ENCODE peak calls at places on chromosomes 2 and 18, in four cellular contexts. One of them, this sample, is unnamed.

GRCh38 chr2:67867735-67868134 is 195.1 kb downstream of the C1D start:
- DNase-seq in fibroblast of villous mesenchyme: peak
- DNase-seq in HL-60: no peak
- DNase-seq in activated CD8-positive, alpha-beta T cell treated with anti-CD3 and anti-CD28 coated beads, Interleukin-2, amount 10 ng/mL, durations not matched to agents 7 days and 5 days: no peak
- DNase-seq in this sample: no peak

GRCh38 chr18:25826823-25827617 is 263.4 kb downstream of the SS18 start:
- DNase-seq in HL-60: no peak
- DNase-seq in fibroblast of villous mesenchyme: no peak
- DNase-seq in activated CD8-positive, alpha-beta T cell treated with anti-CD3 and anti-CD28 coated beads, Interleukin-2, amount 10 ng/mL, durations not matched to agents 7 days and 5 days: no peak
- DNase-seq in this sample: no peak

GRCh38 chr2:235098736-235099494 is 147.1 kb downstream of the SH3BP4 start:
- DNase-seq in HL-60: no peak
- DNase-seq in activated CD8-positive, alpha-beta T cell treated with anti-CD3 and anti-CD28 coated beads, Interleukin-2, amount 10 ng/mL, durations not matched to agents 7 days and 5 days: no peak
- DNase-seq in fibroblast of villous mesenchyme: peak
- DNase-seq in this sample: no peak

GRCh38 chr2:31397099-31397498 is 17.4 kb downstream of the XDH start:
- DNase-seq in fibroblast of villous mesenchyme: no peak
- DNase-seq in activated CD8-positive, alpha-beta T cell treated with anti-CD3 and anti-CD28 coated beads, Interleukin-2, amount 10 ng/mL, durations not matched to agents 7 days and 5 days: no peak
- DNase-seq in HL-60: no peak
- DNase-seq in this sample: peak

GRCh38 chr18:48887905-48888531 is 62.7 kb downstream of the SMAD7 start:
- DNase-seq in fibroblast of villous mesenchyme: no peak
- DNase-seq in HL-60: no peak
- DNase-seq in activated CD8-positive, alpha-beta T cell treated with anti-CD3 and anti-CD28 coated beads, Interleukin-2, amount 10 ng/mL, durations not matched to agents 7 days and 5 days: no peak
- DNase-seq in this sample: no peak

GRCh38 chr2:79511320-79511951 is 1.4 kb upstream of the CTNNA2 start:
- DNase-seq in fibroblast of villous mesenchyme: peak
- DNase-seq in HL-60: no peak
- DNase-seq in activated CD8-positive, alpha-beta T cell treated with anti-CD3 and anti-CD28 coated beads, Interleukin-2, amount 10 ng/mL, durations not matched to agents 7 days and 5 days: peak
- DNase-seq in this sample: peak

GRCh38 chr18:5993938-5994337 is 98.6 kb upstream of the TMEM200C start:
- DNase-seq in fibroblast of villous mesenchyme: no peak
- DNase-seq in HL-60: no peak
- DNase-seq in activated CD8-positive, alpha-beta T cell treated with anti-CD3 and anti-CD28 coated beads, Interleukin-2, amount 10 ng/mL, durations not matched to agents 7 days and 5 days: no peak
- DNase-seq in this sample: no peak

GRCh38 chr2:111165084-111165483 is 44.4 kb downstream of the BCL2L11 start:
- DNase-seq in HL-60: no peak
- DNase-seq in fibroblast of villous mesenchyme: no peak
- DNase-seq in activated CD8-positive, alpha-beta T cell treated with anti-CD3 and anti-CD28 coated beads, Interleukin-2, amount 10 ng/mL, durations not matched to agents 7 days and 5 days: no peak
- DNase-seq in this sample: no peak

GRCh38 chr2:189024861-189025618 is 50.9 kb downstream of the COL3A1 start:
- DNase-seq in HL-60: no peak
- DNase-seq in activated CD8-positive, alpha-beta T cell treated with anti-CD3 and anti-CD28 coated beads, Interleukin-2, amount 10 ng/mL, durations not matched to agents 7 days and 5 days: no peak
- DNase-seq in fibroblast of villous mesenchyme: no peak
- DNase-seq in this sample: peak

GRCh38 chr2:173963323-173963816 is 1.8 kb downstream of the SP3 start:
- DNase-seq in activated CD8-positive, alpha-beta T cell treated with anti-CD3 and anti-CD28 coated beads, Interleukin-2, amount 10 ng/mL, durations not matched to agents 7 days and 5 days: peak
- DNase-seq in fibroblast of villous mesenchyme: peak
- DNase-seq in HL-60: peak
- DNase-seq in this sample: peak

GRCh38 chr2:102147935-102148334 is 5.4 kb downstream of the IL1R1 start:
- DNase-seq in activated CD8-positive, alpha-beta T cell treated with anti-CD3 and anti-CD28 coated beads, Interleukin-2, amount 10 ng/mL, durations not matched to agents 7 days and 5 days: peak
- DNase-seq in HL-60: peak
- DNase-seq in fibroblast of villous mesenchyme: peak
- DNase-seq in this sample: no peak

GRCh38 chr2:238228700-238229099 is 11.1 kb downstream of the HES6 start:
- DNase-seq in activated CD8-positive, alpha-beta T cell treated with anti-CD3 and anti-CD28 coated beads, Interleukin-2, amount 10 ng/mL, durations not matched to agents 7 days and 5 days: no peak
- DNase-seq in HL-60: no peak
- DNase-seq in fibroblast of villous mesenchyme: peak
- DNase-seq in this sample: no peak

GRCh38 chr2:112277591-112278220 is 2.3 kb downstream of the ZC3H6 start:
- DNase-seq in HL-60: no peak
- DNase-seq in activated CD8-positive, alpha-beta T cell treated with anti-CD3 and anti-CD28 coated beads, Interleukin-2, amount 10 ng/mL, durations not matched to agents 7 days and 5 days: no peak
- DNase-seq in fibroblast of villous mesenchyme: no peak
- DNase-seq in this sample: peak

GRCh38 chr2:54394392-54394791 is 61.7 kb upstream of the SPTBN1 start:
- DNase-seq in fibroblast of villous mesenchyme: peak
- DNase-seq in HL-60: no peak
- DNase-seq in activated CD8-positive, alpha-beta T cell treated with anti-CD3 and anti-CD28 coated beads, Interleukin-2, amount 10 ng/mL, durations not matched to agents 7 days and 5 days: no peak
- DNase-seq in this sample: no peak

GRCh38 chr2:116987447-116987846 is 827.0 kb upstream of the DDX18 start:
- DNase-seq in HL-60: no peak
- DNase-seq in fibroblast of villous mesenchyme: no peak
- DNase-seq in activated CD8-positive, alpha-beta T cell treated with anti-CD3 and anti-CD28 coated beads, Interleukin-2, amount 10 ng/mL, durations not matched to agents 7 days and 5 days: no peak
- DNase-seq in this sample: no peak

GRCh38 chr2:150204449-150204848 is 283.0 kb downstream of the RND3 start:
- DNase-seq in activated CD8-positive, alpha-beta T cell treated with anti-CD3 and anti-CD28 coated beads, Interleukin-2, amount 10 ng/mL, durations not matched to agents 7 days and 5 days: no peak
- DNase-seq in HL-60: no peak
- DNase-seq in fibroblast of villous mesenchyme: peak
- DNase-seq in this sample: no peak

GRCh38 chr2:85583667-85584353 is 421 bp upstream of the VAMP5 start:
- DNase-seq in HL-60: no peak
- DNase-seq in fibroblast of villous mesenchyme: peak
- DNase-seq in activated CD8-positive, alpha-beta T cell treated with anti-CD3 and anti-CD28 coated beads, Interleukin-2, amount 10 ng/mL, durations not matched to agents 7 days and 5 days: peak
- DNase-seq in this sample: peak

GRCh38 chr2:184532541-184532940 is 65.8 kb upstream of the ZNF804A start:
- DNase-seq in fibroblast of villous mesenchyme: no peak
- DNase-seq in activated CD8-positive, alpha-beta T cell treated with anti-CD3 and anti-CD28 coated beads, Interleukin-2, amount 10 ng/mL, durations not matched to agents 7 days and 5 days: no peak
- DNase-seq in HL-60: no peak
- DNase-seq in this sample: no peak

GRCh38 chr2:2189112-2189398 is 142.0 kb downstream of the MYT1L start:
- DNase-seq in HL-60: no peak
- DNase-seq in activated CD8-positive, alpha-beta T cell treated with anti-CD3 and anti-CD28 coated beads, Interleukin-2, amount 10 ng/mL, durations not matched to agents 7 days and 5 days: no peak
- DNase-seq in fibroblast of villous mesenchyme: no peak
- DNase-seq in this sample: no peak

GRCh38 chr2:120109186-120110061 is 96.5 kb downstream of the EPB41L5 start:
- DNase-seq in HL-60: peak
- DNase-seq in activated CD8-positive, alpha-beta T cell treated with anti-CD3 and anti-CD28 coated beads, Interleukin-2, amount 10 ng/mL, durations not matched to agents 7 days and 5 days: peak
- DNase-seq in fibroblast of villous mesenchyme: peak
- DNase-seq in this sample: peak

GRCh38 chr2:25617948-25618646 is 55.3 kb downstream of the DTNB start:
- DNase-seq in fibroblast of villous mesenchyme: peak
- DNase-seq in HL-60: no peak
- DNase-seq in activated CD8-positive, alpha-beta T cell treated with anti-CD3 and anti-CD28 coated beads, Interleukin-2, amount 10 ng/mL, durations not matched to agents 7 days and 5 days: no peak
- DNase-seq in this sample: no peak

GRCh38 chr2:107242811-107243210 is 356.8 kb upstream of the ST6GAL2 start:
- DNase-seq in activated CD8-positive, alpha-beta T cell treated with anti-CD3 and anti-CD28 coated beads, Interleukin-2, amount 10 ng/mL, durations not matched to agents 7 days and 5 days: no peak
- DNase-seq in fibroblast of villous mesenchyme: no peak
- DNase-seq in HL-60: no peak
- DNase-seq in this sample: no peak

GRCh38 chr2:62657752-62658151 is 47.8 kb upstream of the EHBP1 start:
- DNase-seq in HL-60: no peak
- DNase-seq in activated CD8-positive, alpha-beta T cell treated with anti-CD3 and anti-CD28 coated beads, Interleukin-2, amount 10 ng/mL, durations not matched to agents 7 days and 5 days: no peak
- DNase-seq in fibroblast of villous mesenchyme: no peak
- DNase-seq in this sample: no peak

GRCh38 chr2:66682476-66682875 is 247.6 kb downstream of the MEIS1 start:
- DNase-seq in activated CD8-positive, alpha-beta T cell treated with anti-CD3 and anti-CD28 coated beads, Interleukin-2, amount 10 ng/mL, durations not matched to agents 7 days and 5 days: no peak
- DNase-seq in fibroblast of villous mesenchyme: no peak
- DNase-seq in HL-60: no peak
- DNase-seq in this sample: no peak

GRCh38 chr2:172230783-172231446 is 128.2 kb upstream of the DLX2 start:
- DNase-seq in HL-60: no peak
- DNase-seq in activated CD8-positive, alpha-beta T cell treated with anti-CD3 and anti-CD28 coated beads, Interleukin-2, amount 10 ng/mL, durations not matched to agents 7 days and 5 days: no peak
- DNase-seq in fibroblast of villous mesenchyme: no peak
- DNase-seq in this sample: no peak

GRCh38 chr18:22175326-22175725 is 5.9 kb downstream of the GATA6 start:
- DNase-seq in HL-60: no peak
- DNase-seq in fibroblast of villous mesenchyme: no peak
- DNase-seq in activated CD8-positive, alpha-beta T cell treated with anti-CD3 and anti-CD28 coated beads, Interleukin-2, amount 10 ng/mL, durations not matched to agents 7 days and 5 days: no peak
- DNase-seq in this sample: no peak

GRCh38 chr2:163735692-163736432 is at the start of gene FIGN:
- DNase-seq in activated CD8-positive, alpha-beta T cell treated with anti-CD3 and anti-CD28 coated beads, Interleukin-2, amount 10 ng/mL, durations not matched to agents 7 days and 5 days: no peak
- DNase-seq in HL-60: no peak
- DNase-seq in fibroblast of villous mesenchyme: peak
- DNase-seq in this sample: no peak

GRCh38 chr2:38665854-38666577 is at the start of gene GALM:
- DNase-seq in HL-60: peak
- DNase-seq in fibroblast of villous mesenchyme: peak
- DNase-seq in activated CD8-positive, alpha-beta T cell treated with anti-CD3 and anti-CD28 coated beads, Interleukin-2, amount 10 ng/mL, durations not matched to agents 7 days and 5 days: peak
- DNase-seq in this sample: no peak

GRCh38 chr2:36605273-36605672 is 7.3 kb upstream of the FEZ2 start:
- DNase-seq in HL-60: no peak
- DNase-seq in activated CD8-positive, alpha-beta T cell treated with anti-CD3 and anti-CD28 coated beads, Interleukin-2, amount 10 ng/mL, durations not matched to agents 7 days and 5 days: no peak
- DNase-seq in fibroblast of villous mesenchyme: no peak
- DNase-seq in this sample: no peak

GRCh38 chr2:19786408-19787058 is 115.2 kb downstream of the TTC32 start:
- DNase-seq in HL-60: peak
- DNase-seq in fibroblast of villous mesenchyme: peak
- DNase-seq in activated CD8-positive, alpha-beta T cell treated with anti-CD3 and anti-CD28 coated beads, Interleukin-2, amount 10 ng/mL, durations not matched to agents 7 days and 5 days: no peak
- DNase-seq in this sample: no peak

GRCh38 chr18:55879331-55879730 is 291.3 kb upstream of the TCF4 start:
- DNase-seq in fibroblast of villous mesenchyme: no peak
- DNase-seq in HL-60: no peak
- DNase-seq in activated CD8-positive, alpha-beta T cell treated with anti-CD3 and anti-CD28 coated beads, Interleukin-2, amount 10 ng/mL, durations not matched to agents 7 days and 5 days: no peak
- DNase-seq in this sample: no peak

GRCh38 chr2:97727296-97727695 is 13.9 kb downstream of the ZAP70 start:
- DNase-seq in fibroblast of villous mesenchyme: no peak
- DNase-seq in HL-60: no peak
- DNase-seq in activated CD8-positive, alpha-beta T cell treated with anti-CD3 and anti-CD28 coated beads, Interleukin-2, amount 10 ng/mL, durations not matched to agents 7 days and 5 days: no peak
- DNase-seq in this sample: no peak

GRCh38 chr2:235734168-235734567 is 240.3 kb downstream of the AGAP1 start:
- DNase-seq in fibroblast of villous mesenchyme: no peak
- DNase-seq in activated CD8-positive, alpha-beta T cell treated with anti-CD3 and anti-CD28 coated beads, Interleukin-2, amount 10 ng/mL, durations not matched to agents 7 days and 5 days: no peak
- DNase-seq in HL-60: no peak
- DNase-seq in this sample: no peak

GRCh38 chr2:168757223-168757622 is 45.2 kb upstream of the NOSTRIN start:
- DNase-seq in fibroblast of villous mesenchyme: no peak
- DNase-seq in HL-60: no peak
- DNase-seq in activated CD8-positive, alpha-beta T cell treated with anti-CD3 and anti-CD28 coated beads, Interleukin-2, amount 10 ng/mL, durations not matched to agents 7 days and 5 days: no peak
- DNase-seq in this sample: no peak

GRCh38 chr2:54013996-54014395 is 43.2 kb upstream of the PSME4 start:
- DNase-seq in fibroblast of villous mesenchyme: no peak
- DNase-seq in activated CD8-positive, alpha-beta T cell treated with anti-CD3 and anti-CD28 coated beads, Interleukin-2, amount 10 ng/mL, durations not matched to agents 7 days and 5 days: peak
- DNase-seq in HL-60: no peak
- DNase-seq in this sample: peak

GRCh38 chr2:84918430-84918829 is 13.0 kb downstream of the TMSB10 start:
- DNase-seq in activated CD8-positive, alpha-beta T cell treated with anti-CD3 and anti-CD28 coated beads, Interleukin-2, amount 10 ng/mL, durations not matched to agents 7 days and 5 days: no peak
- DNase-seq in HL-60: no peak
- DNase-seq in fibroblast of villous mesenchyme: no peak
- DNase-seq in this sample: no peak

GRCh38 chr2:237128026-237128703 is 42.5 kb downstream of the COPS8 start:
- DNase-seq in HL-60: no peak
- DNase-seq in fibroblast of villous mesenchyme: peak
- DNase-seq in activated CD8-positive, alpha-beta T cell treated with anti-CD3 and anti-CD28 coated beads, Interleukin-2, amount 10 ng/mL, durations not matched to agents 7 days and 5 days: peak
- DNase-seq in this sample: no peak

GRCh38 chr2:106904242-106904641 is 18.3 kb upstream of the ST6GAL2 start:
- DNase-seq in fibroblast of villous mesenchyme: no peak
- DNase-seq in HL-60: no peak
- DNase-seq in activated CD8-positive, alpha-beta T cell treated with anti-CD3 and anti-CD28 coated beads, Interleukin-2, amount 10 ng/mL, durations not matched to agents 7 days and 5 days: no peak
- DNase-seq in this sample: no peak

GRCh38 chr2:68689553-68690537 is 44.8 kb upstream of the ARHGAP25 start:
- DNase-seq in HL-60: peak
- DNase-seq in fibroblast of villous mesenchyme: no peak
- DNase-seq in activated CD8-positive, alpha-beta T cell treated with anti-CD3 and anti-CD28 coated beads, Interleukin-2, amount 10 ng/mL, durations not matched to agents 7 days and 5 days: no peak
- DNase-seq in this sample: no peak

This sample was measured in Jurkat, Clone E6-1.